ENCODE peak calls at places on chromosomes 2 and 18, in eight cellular contexts. G is endodermal cell, D is left ventricle myocardium inferior, J is mammary epithelial cell, I is colonic mucosa, W is heart left ventricle, B is sigmoid colon, N is upper lobe of right lung. M is an unnamed sample.

GRCh38 chr18:74463271-74463670 is 6.2 kb upstream of the DIPK1C start:
- DNase-seq in J (no peak), D (no peak), G (no peak), I (no peak), B (no peak), W (no peak), N (no peak), M (no peak)

GRCh38 chr2:128329607-128330006 is 10.9 kb upstream of the HS6ST1 start:
- DNase-seq in I (no peak), B (no peak), W (no peak), J (no peak), G (peak; percentile 5), D (no peak), N (no peak), M (no peak)

GRCh38 chr2:127149384-127149783 is 42.4 kb upstream of the BIN1 start:
- DNase-seq in N (no peak), J (peak; percentile 91), G (no peak), B (no peak), W (no peak), I (no peak), D (no peak), M (no peak)

GRCh38 chr2:28004086-28004485 is 113.6 kb downstream of the BABAM2 start:
- DNase-seq in W (no peak), D (no peak), B (no peak), I (no peak), G (no peak), J (peak; percentile 76), N (no peak), M (no peak)

GRCh38 chr2:109497447-109497846 is 116.3 kb downstream of the SEPTIN10 start:
- DNase-seq in I (no peak), J (no peak), D (no peak), W (no peak), N (no peak), G (no peak), B (no peak), M (no peak)

GRCh38 chr2:73851274-73851673 is 22.5 kb downstream of the STAMBP start:
- DNase-seq in N (no peak), I (peak; percentile 45), J (no peak), G (peak; percentile 67), W (no peak), B (no peak), D (no peak), M (no peak)

GRCh38 chr2:219161097-219161496 is 482 bp upstream of the NHEJ1 start:
- DNase-seq in N (no peak), G (no peak), D (no peak), W (no peak), I (no peak), J (no peak), B (no peak), M (no peak)

GRCh38 chr2:58032016-58032750 is 14.4 kb upstream of the VRK2 start:
- DNase-seq in G (no peak), W (no peak), I (no peak), B (no peak), D (no peak), N (no peak), J (no peak), M (no peak)

GRCh38 chr18:37567061-37567993 is 1.7 kb upstream of the CELF4 start:
- DNase-seq in J (no peak), D (no peak), G (peak; percentile 62), W (no peak), N (peak; percentile 53), I (no peak), B (peak; percentile 51), M (no peak)

GRCh38 chr18:69980982-69981804 is 33.5 kb upstream of the CD226 start:
- DNase-seq in I (no peak), W (no peak), G (no peak), D (no peak), N (no peak), B (no peak), J (no peak), M (no peak)

GRCh38 chr2:127551221-127551930 is 15.9 kb downstream of the MYO7B start:
- DNase-seq in W (no peak), I (no peak), G (no peak), N (no peak), J (no peak), B (no peak), D (no peak), M (no peak)

GRCh38 chr18:50662177-50662576 is 102.3 kb downstream of the MAPK4 start:
- DNase-seq in W (no peak), B (no peak), I (peak; percentile 24), D (no peak), N (no peak), J (peak; percentile 5), G (peak; percentile 49), M (peak; percentile 33)

DNA sequence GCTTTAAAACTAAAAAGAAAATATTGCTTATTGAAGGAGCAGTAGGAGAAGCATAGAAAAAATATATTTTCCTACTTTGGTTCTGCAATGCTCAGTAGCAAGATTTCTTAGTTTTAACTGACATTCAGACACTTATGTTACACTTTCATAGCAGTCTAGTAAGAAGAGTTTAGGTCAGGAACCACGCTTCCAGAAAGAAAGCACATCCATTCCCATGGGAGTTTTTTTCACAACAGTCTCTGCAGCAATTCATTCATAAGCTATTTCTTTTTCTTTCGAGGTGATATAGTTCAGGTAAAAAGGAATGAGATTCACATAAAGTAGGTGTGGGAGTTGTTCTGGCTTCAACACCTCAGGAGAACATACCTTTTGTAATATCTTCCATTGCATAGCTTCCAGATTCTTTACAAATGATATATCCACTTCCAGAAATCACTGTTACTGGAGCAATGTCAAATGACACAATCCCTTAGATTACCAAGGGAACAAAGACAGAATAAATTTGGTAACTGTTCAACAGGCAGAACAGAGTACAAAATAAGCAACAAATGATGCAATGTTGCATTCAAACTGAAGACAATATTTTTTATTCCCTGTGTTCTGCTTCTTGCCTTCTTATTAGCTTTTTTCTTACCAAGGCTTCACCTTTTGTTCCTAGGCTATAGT is 95.2 kb upstream of the GULP1 start:
- DNase-seq in J (peak; percentile 14), D (no peak), G (no peak), N (no peak), B (no peak), W (no peak), I (no peak), M (no peak)
- TF ChIP-seq CTCF in J (no peak), D (no peak), G (no peak), N (no peak), B (no peak), W (no peak), I (no peak), M (no peak)

GRCh38 chr2:239729151-239729550 is 296.0 kb downstream of the NDUFA10 start:
- DNase-seq in G (no peak), I (no peak), D (no peak), B (peak; percentile 57), W (no peak), J (no peak), N (peak; percentile 58), M (peak; percentile 8)

GRCh38 chr2:239727776-239728600 is 297.2 kb downstream of the NDUFA10 start:
- DNase-seq in W (peak; percentile 47), B (peak; percentile 46), J (no peak), G (no peak), D (peak; percentile 40), N (peak; percentile 63), I (no peak), M (no peak)

GRCh38 chr2:239729681-239730566 is 295.2 kb downstream of the NDUFA10 start:
- DNase-seq in J (no peak), W (no peak), G (no peak), D (no peak), N (peak; percentile 55), I (no peak), B (peak; percentile 28), M (no peak)

GRCh38 chr2:239727182-239727775 is 297.9 kb downstream of the NDUFA10 start:
- DNase-seq in J (no peak), W (no peak), G (peak; percentile 42), D (no peak), I (no peak), B (peak; percentile 50), N (peak; percentile 45), M (no peak)

DNA sequence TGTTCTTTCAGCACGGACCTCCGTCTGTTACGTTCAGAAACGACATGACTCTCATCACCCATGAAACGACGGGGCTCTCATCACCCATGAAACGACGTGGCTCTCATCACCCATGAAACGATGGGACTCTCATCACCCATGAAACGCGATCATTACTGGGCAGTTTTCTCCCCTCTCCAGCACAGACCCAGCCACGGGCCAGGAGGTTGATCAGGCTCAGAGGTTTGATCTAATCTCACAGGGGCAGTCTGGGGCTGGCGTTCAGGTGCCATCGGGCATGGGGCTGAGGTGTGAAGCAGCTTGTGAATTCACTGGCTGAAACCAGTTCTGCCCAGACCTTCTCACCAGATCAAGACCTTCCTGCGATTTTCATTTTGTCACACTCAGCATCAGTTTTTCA is 296.4 kb downstream of the NDUFA10 start:
- DNase-seq in G (no peak), N (peak; percentile 42), D (no peak), B (peak; percentile 42), I (no peak), J (no peak), W (no peak), M (no peak)
- H3K9me3 ChIP-seq in G (no peaks in the 10 kb centered on the region), N (no peaks in the 10 kb centered on the region), D (no peaks in the 10 kb centered on the region), B (no peaks in the 10 kb centered on the region), I (no peaks in the 10 kb centered on the region), J (peaks cover 30% of the 10 kb centered on the region), W (no peaks in the 10 kb centered on the region), M (no peaks in the 10 kb centered on the region)

GRCh38 chr18:5162111-5162510 is 34.9 kb downstream of the AKAIN1 start:
- DNase-seq in B (no peak), I (no peak), D (no peak), G (no peak), W (no peak), J (no peak), N (no peak), M (no peak)

GRCh38 chr18:5167827-5168226 is 29.2 kb downstream of the AKAIN1 start:
- DNase-seq in J (no peak), I (no peak), W (no peak), N (no peak), B (no peak), G (no peak), D (no peak), M (no peak)

GRCh38 chr18:5159080-5159479 is 38.0 kb downstream of the AKAIN1 start:
- DNase-seq in I (no peak), G (no peak), J (no peak), N (no peak), W (no peak), D (no peak), B (no peak), M (no peak)

GRCh38 chr18:5164903-5165302 is 32.2 kb downstream of the AKAIN1 start:
- DNase-seq in N (no peak), D (no peak), I (no peak), J (no peak), W (no peak), B (no peak), G (no peak), M (no peak)
- TF ChIP-seq CTCF in N (no peak), D (no peak), I (no peak), J (no peak), W (no peak), B (no peak), G (no peak), M (no peak)

GRCh38 chr2:164657129-164657528 is 35.8 kb upstream of the GRB14 start:
- DNase-seq in N (no peak), W (no peak), D (no peak), I (no peak), B (no peak), J (peak; percentile 97), G (no peak), M (no peak)

GRCh38 chr2:164655336-164655735 is 34.1 kb upstream of the GRB14 start:
- DNase-seq in B (no peak), G (no peak), N (no peak), J (peak; percentile 94), W (no peak), D (no peak), I (no peak), M (no peak)

GRCh38 chr2:164655750-164656149 is 34.5 kb upstream of the GRB14 start:
- DNase-seq in J (no peak), G (no peak), W (no peak), N (no peak), B (no peak), I (no peak), D (no peak), M (no peak)

GRCh38 chr2:164651361-164651760 is 30.1 kb upstream of the GRB14 start:
- DNase-seq in W (no peak), I (no peak), N (no peak), G (no peak), J (no peak), D (no peak), B (no peak), M (no peak)
- H3K9me3 ChIP-seq in W (no peaks in the 10 kb centered on the region), I (no peaks in the 10 kb centered on the region), N (peaks cover 21% of the 10 kb centered on the region), G (peaks cover 25% of the 10 kb centered on the region), J (peaks cover 5% of the 10 kb centered on the region), D (peaks cover 54% of the 10 kb centered on the region), B (peaks cover 10% of the 10 kb centered on the region), M (no peaks in the 10 kb centered on the region)

M was measured in body of pancreas.